ENCODE peak calls at places on chromosomes 12 and 14, in six cellular contexts. Y is HepG2, U is endothelial cell of umbilical vein, O is A549, X is GM12878, K is K562. W is an unnamed sample.

GRCh38 chr14:104423715-104424405 is 155.7 kb upstream of the C14orf180 start:
- DNase-seq in Y (no peak), U (no peak), O (no peak), X (no peak), K (no peak), W (no peak)

GRCh38 chr14:72574687-72575086 is 319.2 kb downstream of the DPF3 start:
- DNase-seq in Y (no peak), U (no peak), O (no peak), X (no peak), K (no peak), W (no peak)

GRCh38 chr12:67148265-67148664 is 120.9 kb upstream of the CAND1 start:
- DNase-seq in Y (no peak), U (no peak), O (no peak), X (no peak), K (no peak), W (no peak)

GRCh38 chr12:64187370-64187769 is 34.7 kb downstream of the KICS2 start:
- DNase-seq in Y (no peak), U (peak; percentile 60), O (no peak), X (no peak), K (no peak), W (no peak)

GRCh38 chr12:2988494-2988893 is 29.3 kb downstream of the TEAD4 start:
- DNase-seq in Y (no peak), U (no peak), O (no peak), X (no peak), K (no peak), W (no peak)

GRCh38 chr12:50508420-50508819 is 3.6 kb downstream of the DIP2B start:
- DNase-seq in Y (no peak), U (no peak), O (no peak), X (no peak), K (no peak), W (no peak)

GRCh38 chr14:55220230-55220629 is 28.8 kb upstream of the DLGAP5 start:
- DNase-seq in Y (no peak), U (no peak), O (no peak), X (no peak), K (no peak), W (no peak)

GRCh38 chr12:106248177-106248848 is 493 bp upstream of the CKAP4 start:
- DNase-seq in Y (peak; percentile 19), U (peak; percentile 69), O (peak; percentile 67), X (no peak), K (no peak), W (peak; percentile 30)

GRCh38 chr14:93303659-93304058 is 29.2 kb downstream of the BTBD7 start:
- DNase-seq in Y (no peak), U (no peak), O (no peak), X (no peak), K (peak; percentile 52), W (no peak)

GRCh38 chr12:64318605-64319004 is 72.0 kb downstream of the C12orf56 start:
- DNase-seq in Y (peak; percentile 1), U (peak; percentile 11), O (no peak), X (no peak), K (no peak), W (peak; percentile 22)

GRCh38 chr12:56221233-56221756 is 427 bp downstream of the RNF41 start:
- DNase-seq in Y (no peak), U (peak; percentile 70), O (peak; percentile 87), X (no peak), K (no peak), W (no peak)

GRCh38 chr12:89062996-89063395 is 289.3 kb downstream of the DUSP6 start:
- DNase-seq in Y (no peak), U (no peak), O (no peak), X (no peak), K (no peak), W (no peak)

GRCh38 chr12:91009319-91009950 is 4.7 kb upstream of the EPYC start:
- DNase-seq in Y (no peak), U (peak; percentile 77), O (no peak), X (peak; percentile 55), K (no peak), W (no peak)

GRCh38 chr12:53513712-53514415 is 6.6 kb upstream of the NPFF start:
- DNase-seq in Y (no peak), U (no peak), O (no peak), X (no peak), K (no peak), W (no peak)

GRCh38 chr12:124847675-124848074 is 16.0 kb downstream of the SCARB1 start:
- DNase-seq in Y (peak; percentile 63), U (no peak), O (no peak), X (no peak), K (no peak), W (no peak)

GRCh38 chr12:45292486-45293195 is 76.7 kb downstream of the ANO6 start:
- DNase-seq in Y (no peak), U (no peak), O (no peak), X (no peak), K (no peak), W (no peak)

GRCh38 chr12:5307065-5307464 is 124.8 kb upstream of the NTF3 start:
- DNase-seq in Y (no peak), U (no peak), O (no peak), X (no peak), K (no peak), W (no peak)

GRCh38 chr14:75513911-75514672 is 8.2 kb upstream of the BATF start:
- DNase-seq in Y (no peak), U (no peak), O (no peak), X (peak; percentile 72), K (no peak), W (peak; percentile 22)

GRCh38 chr12:25458047-25458552 is 95.0 kb downstream of the LMNTD1 start:
- DNase-seq in Y (peak; percentile 7), U (peak; percentile 91), O (peak; percentile 61), X (no peak), K (no peak), W (no peak)

GRCh38 chr12:53972152-53972702 is 699 bp upstream of the HOXC11 start:
- DNase-seq in Y (no peak), U (no peak), O (no peak), X (no peak), K (no peak), W (no peak)

GRCh38 chr12:32893008-32893407 is 3.6 kb downstream of the PKP2 start:
- DNase-seq in Y (peak; percentile 39), U (no peak), O (no peak), X (no peak), K (no peak), W (no peak)

GRCh38 chr14:74573421-74574091 is 38.5 kb downstream of the LTBP2 start:
- DNase-seq in Y (no peak), U (peak; percentile 20), O (no peak), X (no peak), K (no peak), W (no peak)

GRCh38 chr12:78118036-78118435 is 287.3 kb downstream of the NAV3 start:
- DNase-seq in Y (no peak), U (no peak), O (no peak), X (no peak), K (no peak), W (peak; percentile 40)
- H3K4me3 ChIP-seq in Y (no peak overlapping the region), U (no peak overlapping the region), O (no peak overlapping the region), X (no peak overlapping the region), K (no peak overlapping the region), W (no peak overlapping the region)

GRCh38 chr14:66121859-66122258 is 364.3 kb upstream of the CCDC196 start:
- DNase-seq in Y (no peak), U (no peak), O (no peak), X (no peak), K (no peak), W (no peak)
- TF ChIP-seq CTCF in Y (no peak), U (no peak), O (no peak), X (no peak), K (no peak), W (no peak)

DNA sequence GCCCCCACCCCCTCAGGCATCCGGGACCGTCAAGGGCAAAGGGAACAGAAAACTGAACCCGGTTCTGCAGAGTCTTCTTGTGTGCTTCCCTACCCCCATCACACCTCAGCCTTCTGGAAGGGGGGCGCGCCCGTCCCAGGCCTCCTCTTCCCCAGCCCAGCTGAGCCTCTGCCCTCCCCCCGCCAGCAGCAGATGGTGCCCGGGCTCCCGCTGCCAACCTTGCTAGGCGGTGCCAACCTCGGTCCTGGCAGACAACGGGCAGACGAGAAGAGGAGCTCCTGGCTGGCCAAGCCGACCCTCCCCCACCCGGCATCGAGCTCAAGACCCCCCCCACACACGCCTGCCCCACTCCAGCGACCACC is 8.7 kb downstream of the STAC3 start:
- DNase-seq in Y (no peak), U (no peak), O (no peak), X (no peak), K (no peak), W (no peak)
- TF ChIP-seq MYC in Y (no peak), U (no peak), O (no peak), X (no peak), K (no peak), W (no peak)

GRCh38 chr14:99440278-99440677 is 40.4 kb downstream of the SETD3 start:
- DNase-seq in Y (no peak), U (no peak), O (no peak), X (no peak), K (no peak), W (no peak)
- H3K4me3 ChIP-seq in Y (no peak overlapping the region), U (no peak overlapping the region), O (no peak overlapping the region), X (no peak overlapping the region), K (no peak overlapping the region), W (no peak overlapping the region)

GRCh38 chr14:51806026-51806590 is 54.3 kb upstream of the GNG2 start:
- DNase-seq in Y (no peak), U (no peak), O (no peak), X (no peak), K (no peak), W (no peak)

GRCh38 chr14:51807355-51807754 is 53.1 kb upstream of the GNG2 start:
- DNase-seq in Y (no peak), U (no peak), O (no peak), X (no peak), K (no peak), W (no peak)

GRCh38 chr14:51806624-51807023 is 53.8 kb upstream of the GNG2 start:
- DNase-seq in Y (no peak), U (no peak), O (no peak), X (no peak), K (no peak), W (no peak)

DNA sequence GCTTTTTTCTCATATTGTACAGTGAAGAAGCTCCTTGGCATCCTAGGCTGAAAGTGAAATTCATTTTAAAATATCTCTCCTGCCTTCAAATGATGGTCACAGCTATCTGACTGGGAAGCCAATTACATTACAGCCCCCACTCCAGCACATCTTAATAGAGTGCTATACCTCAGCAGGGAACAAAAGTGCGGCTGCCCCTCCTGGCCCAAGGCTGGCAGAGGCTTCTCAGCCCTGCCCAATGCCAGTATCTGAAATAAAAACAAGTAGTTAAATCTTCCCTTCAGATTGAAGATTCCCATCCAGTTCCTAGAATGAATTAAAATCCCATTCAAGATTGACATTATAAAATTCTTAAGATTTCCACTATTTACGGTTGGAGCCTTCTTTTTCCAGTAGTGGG is 54.9 kb upstream of the GNG2 start:
- DNase-seq in Y (no peak), U (no peak), O (no peak), X (no peak), K (no peak), W (no peak)
- TF ChIP-seq CTCF in Y (no peak), U (no peak), O (no peak), X (no peak), K (no peak), W (no peak)

GRCh38 chr12:114812858-114813761 is 129.1 kb upstream of the TBX3 start:
- DNase-seq in Y (peak; percentile 75), U (no peak), O (peak; percentile 34), X (no peak), K (no peak), W (peak; percentile 11)
- TF ChIP-seq MYC in Y (no peak), U (no peak), O (no peak), X (no peak), K (no peak), W (no peak)